ENCODE peak calls at places on chromosomes 3 and 15, in nine cellular contexts. One of them, this sample, is unnamed.

GRCh38 chr3:149198611-149199010 is 23.0 kb downstream of the CP start:
- DNase-seq in AG09319: no peak
- DNase-seq in nephron progenitor cell: no peak
- DNase-seq in neural crest cell: no peak
- DNase-seq in HFFc6: peak; percentile 23
- DNase-seq in Panc1: no peak
- DNase-seq in AG04449: no peak
- DNase-seq in cardiac fibroblast: no peak
- DNase-seq in stomach: no peak
- DNase-seq in this sample: no peak

GRCh38 chr3:118089563-118089962 is 945.1 kb downstream of the IGSF11 start:
- DNase-seq in AG09319: no peak
- DNase-seq in nephron progenitor cell: no peak
- DNase-seq in neural crest cell: no peak
- DNase-seq in HFFc6: no peak
- DNase-seq in Panc1: no peak
- DNase-seq in AG04449: peak; percentile 9
- DNase-seq in cardiac fibroblast: no peak
- DNase-seq in stomach: no peak
- DNase-seq in this sample: no peak

GRCh38 chr3:169764164-169764452 is 752 bp downstream of the TERC start:
- DNase-seq in AG09319: no peak
- DNase-seq in nephron progenitor cell: no peak
- DNase-seq in neural crest cell: no peak
- DNase-seq in HFFc6: peak; percentile 42
- DNase-seq in Panc1: no peak
- DNase-seq in AG04449: no peak
- DNase-seq in cardiac fibroblast: peak; percentile 65
- DNase-seq in stomach: no peak
- DNase-seq in this sample: no peak

GRCh38 chr15:100383302-100384107 is 41.7 kb upstream of the ADAMTS17 start:
- DNase-seq in AG09319: no peak
- DNase-seq in nephron progenitor cell: no peak
- DNase-seq in neural crest cell: no peak
- DNase-seq in HFFc6: no peak
- DNase-seq in Panc1: no peak
- DNase-seq in AG04449: no peak
- DNase-seq in cardiac fibroblast: peak; percentile 42
- DNase-seq in stomach: no peak
- DNase-seq in this sample: no peak

GRCh38 chr3:152302521-152303021 is 33.8 kb downstream of the MBNL1 start:
- DNase-seq in AG09319: peak; percentile 75
- DNase-seq in nephron progenitor cell: no peak
- DNase-seq in neural crest cell: no peak
- DNase-seq in HFFc6: peak; percentile 90
- DNase-seq in Panc1: no peak
- DNase-seq in AG04449: peak; percentile 79
- DNase-seq in cardiac fibroblast: peak; percentile 92
- DNase-seq in stomach: no peak
- DNase-seq in this sample: peak; percentile 71

GRCh38 chr3:52053307-52054304 is 2.8 kb downstream of the DUSP7 start:
- DNase-seq in AG09319: no peak
- DNase-seq in nephron progenitor cell: no peak
- DNase-seq in neural crest cell: no peak
- DNase-seq in HFFc6: peak; percentile 47
- DNase-seq in Panc1: no peak
- DNase-seq in AG04449: no peak
- DNase-seq in cardiac fibroblast: peak; percentile 61
- DNase-seq in stomach: no peak
- DNase-seq in this sample: peak; percentile 55

GRCh38 chr3:187783098-187783497 is 37.8 kb upstream of the BCL6 start:
- DNase-seq in AG09319: peak; percentile 72
- DNase-seq in nephron progenitor cell: no peak
- DNase-seq in neural crest cell: no peak
- DNase-seq in HFFc6: peak; percentile 95
- DNase-seq in Panc1: no peak
- DNase-seq in AG04449: peak; percentile 87
- DNase-seq in cardiac fibroblast: peak; percentile 77
- DNase-seq in stomach: peak; percentile 62
- DNase-seq in this sample: no peak

GRCh38 chr15:29925227-29926082 is 103.2 kb upstream of the TJP1 start:
- DNase-seq in AG09319: no peak
- DNase-seq in nephron progenitor cell: peak; percentile 80
- DNase-seq in neural crest cell: peak; percentile 82
- DNase-seq in HFFc6: peak; percentile 66
- DNase-seq in Panc1: no peak
- DNase-seq in AG04449: no peak
- DNase-seq in cardiac fibroblast: peak; percentile 86
- DNase-seq in stomach: peak; percentile 38
- DNase-seq in this sample: no peak

GRCh38 chr3:14366233-14366632 is 36.2 kb upstream of the SLC6A6 start:
- DNase-seq in AG09319: no peak
- DNase-seq in nephron progenitor cell: no peak
- DNase-seq in neural crest cell: no peak
- DNase-seq in HFFc6: no peak
- DNase-seq in Panc1: no peak
- DNase-seq in AG04449: no peak
- DNase-seq in cardiac fibroblast: no peak
- DNase-seq in stomach: no peak
- DNase-seq in this sample: no peak

GRCh38 chr3:186012137-186012536 is 74.3 kb upstream of the TRA2B start:
- DNase-seq in AG09319: no peak
- DNase-seq in nephron progenitor cell: no peak
- DNase-seq in neural crest cell: no peak
- DNase-seq in HFFc6: no peak
- DNase-seq in Panc1: no peak
- DNase-seq in AG04449: no peak
- DNase-seq in cardiac fibroblast: no peak
- DNase-seq in stomach: no peak
- DNase-seq in this sample: no peak

GRCh38 chr3:79167651-79168416 is 600.0 kb downstream of the ROBO1 start:
- DNase-seq in AG09319: peak; percentile 74
- DNase-seq in nephron progenitor cell: no peak
- DNase-seq in neural crest cell: no peak
- DNase-seq in HFFc6: peak; percentile 90
- DNase-seq in Panc1: no peak
- DNase-seq in AG04449: peak; percentile 70
- DNase-seq in cardiac fibroblast: peak; percentile 96
- DNase-seq in stomach: no peak
- DNase-seq in this sample: no peak

GRCh38 chr3:114428173-114428606 is 134.4 kb downstream of the TIGIT start:
- DNase-seq in AG09319: no peak
- DNase-seq in nephron progenitor cell: no peak
- DNase-seq in neural crest cell: no peak
- DNase-seq in HFFc6: no peak
- DNase-seq in Panc1: no peak
- DNase-seq in AG04449: no peak
- DNase-seq in cardiac fibroblast: no peak
- DNase-seq in stomach: no peak
- DNase-seq in this sample: peak; percentile 39

GRCh38 chr15:25422021-25422420 is 16.8 kb downstream of the UBE3A start:
- DNase-seq in AG09319: peak; percentile 28
- DNase-seq in nephron progenitor cell: no peak
- DNase-seq in neural crest cell: no peak
- DNase-seq in HFFc6: peak; percentile 47
- DNase-seq in Panc1: no peak
- DNase-seq in AG04449: no peak
- DNase-seq in cardiac fibroblast: no peak
- DNase-seq in stomach: no peak
- DNase-seq in this sample: no peak

GRCh38 chr3:126119008-126119675 is 35.2 kb upstream of the SLC41A3 start:
- DNase-seq in AG09319: no peak
- DNase-seq in nephron progenitor cell: no peak
- DNase-seq in neural crest cell: no peak
- DNase-seq in HFFc6: no peak
- DNase-seq in Panc1: no peak
- DNase-seq in AG04449: no peak
- DNase-seq in cardiac fibroblast: no peak
- DNase-seq in stomach: peak; percentile 15
- DNase-seq in this sample: no peak

GRCh38 chr15:28101983-28102441 is 2.9 kb upstream of the OCA2 start:
- DNase-seq in AG09319: no peak
- DNase-seq in nephron progenitor cell: no peak
- DNase-seq in neural crest cell: no peak
- DNase-seq in HFFc6: no peak
- DNase-seq in Panc1: no peak
- DNase-seq in AG04449: no peak
- DNase-seq in cardiac fibroblast: no peak
- DNase-seq in stomach: no peak
- DNase-seq in this sample: no peak

GRCh38 chr3:156469456-156469855 is 85.5 kb downstream of the SSR3 start:
- DNase-seq in AG09319: no peak
- DNase-seq in nephron progenitor cell: no peak
- DNase-seq in neural crest cell: no peak
- DNase-seq in HFFc6: no peak
- DNase-seq in Panc1: no peak
- DNase-seq in AG04449: no peak
- DNase-seq in cardiac fibroblast: no peak
- DNase-seq in stomach: no peak
- DNase-seq in this sample: no peak

GRCh38 chr3:156474560-156475389 is 80.1 kb downstream of the SSR3 start:
- DNase-seq in AG09319: no peak
- DNase-seq in nephron progenitor cell: peak; percentile 37
- DNase-seq in neural crest cell: peak; percentile 38
- DNase-seq in HFFc6: no peak
- DNase-seq in Panc1: no peak
- DNase-seq in AG04449: no peak
- DNase-seq in cardiac fibroblast: no peak
- DNase-seq in stomach: no peak
- DNase-seq in this sample: no peak

GRCh38 chr3:156471431-156471830 is 83.5 kb downstream of the SSR3 start:
- DNase-seq in AG09319: no peak
- DNase-seq in nephron progenitor cell: no peak
- DNase-seq in neural crest cell: no peak
- DNase-seq in HFFc6: no peak
- DNase-seq in Panc1: no peak
- DNase-seq in AG04449: no peak
- DNase-seq in cardiac fibroblast: peak; percentile 25
- DNase-seq in stomach: no peak
- DNase-seq in this sample: no peak

GRCh38 chr3:156473341-156473740 is 81.6 kb downstream of the SSR3 start:
- DNase-seq in AG09319: no peak
- DNase-seq in nephron progenitor cell: no peak
- DNase-seq in neural crest cell: no peak
- DNase-seq in HFFc6: no peak
- DNase-seq in Panc1: no peak
- DNase-seq in AG04449: no peak
- DNase-seq in cardiac fibroblast: no peak
- DNase-seq in stomach: no peak
- DNase-seq in this sample: no peak

DNA sequence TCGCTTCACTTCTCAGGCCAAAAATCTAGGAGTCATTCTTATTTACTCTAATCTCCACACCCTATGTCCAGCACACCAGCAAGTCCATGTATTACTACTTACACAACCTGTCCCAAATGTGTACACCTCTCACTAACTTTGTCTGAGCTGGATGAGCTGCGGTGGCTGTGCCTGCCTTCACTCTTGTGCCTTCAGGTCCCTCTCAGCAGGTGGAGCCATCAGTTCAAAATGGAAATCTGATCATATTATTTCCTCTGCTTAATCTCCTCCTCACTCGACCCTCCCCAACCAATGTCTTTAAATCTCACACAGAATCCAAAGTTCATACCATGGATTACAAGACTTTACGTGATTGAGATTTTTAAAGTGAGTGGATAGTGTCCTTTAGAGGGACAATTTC is 82.8 kb downstream of the SSR3 start:
- DNase-seq in AG09319: no peak
- DNase-seq in nephron progenitor cell: no peak
- DNase-seq in neural crest cell: no peak
- DNase-seq in HFFc6: no peak
- DNase-seq in Panc1: no peak
- DNase-seq in AG04449: no peak
- DNase-seq in cardiac fibroblast: no peak
- DNase-seq in stomach: no peak
- DNase-seq in this sample: no peak
- TF ChIP-seq CTCF in AG09319: no peak
- TF ChIP-seq CTCF in nephron progenitor cell: no peak
- TF ChIP-seq CTCF in neural crest cell: no peak
- TF ChIP-seq CTCF in HFFc6: no peak
- TF ChIP-seq CTCF in Panc1: peak; percentile 19
- TF ChIP-seq CTCF in AG04449: no peak
- TF ChIP-seq CTCF in cardiac fibroblast: no peak
- TF ChIP-seq CTCF in stomach: no peak
- TF ChIP-seq CTCF in this sample: no peak

GRCh38 chr15:68366314-68366713 is 65.6 kb downstream of the ITGA11 start:
- DNase-seq in AG09319: no peak
- DNase-seq in nephron progenitor cell: no peak
- DNase-seq in neural crest cell: no peak
- DNase-seq in HFFc6: no peak
- DNase-seq in Panc1: no peak
- DNase-seq in AG04449: no peak
- DNase-seq in cardiac fibroblast: no peak
- DNase-seq in stomach: no peak
- DNase-seq in this sample: no peak
- TF ChIP-seq CTCF in AG09319: no peak
- TF ChIP-seq CTCF in nephron progenitor cell: no peak
- TF ChIP-seq CTCF in neural crest cell: no peak
- TF ChIP-seq CTCF in HFFc6: no peak
- TF ChIP-seq CTCF in Panc1: no peak
- TF ChIP-seq CTCF in AG04449: no peak
- TF ChIP-seq CTCF in cardiac fibroblast: peak; percentile 4
- TF ChIP-seq CTCF in stomach: no peak
- TF ChIP-seq CTCF in this sample: no peak

GRCh38 chr15:88470625-88471372 is 3.3 kb downstream of the MRPS11 start:
- DNase-seq in AG09319: no peak
- DNase-seq in nephron progenitor cell: no peak
- DNase-seq in neural crest cell: no peak
- DNase-seq in HFFc6: no peak
- DNase-seq in Panc1: no peak
- DNase-seq in AG04449: no peak
- DNase-seq in cardiac fibroblast: no peak
- DNase-seq in stomach: no peak
- DNase-seq in this sample: no peak
- TF ChIP-seq CTCF in AG09319: no peak
- TF ChIP-seq CTCF in nephron progenitor cell: no peak
- TF ChIP-seq CTCF in neural crest cell: peak; percentile 17
- TF ChIP-seq CTCF in HFFc6: peak; percentile 45
- TF ChIP-seq CTCF in Panc1: peak; percentile 20
- TF ChIP-seq CTCF in AG04449: no peak
- TF ChIP-seq CTCF in cardiac fibroblast: no peak
- TF ChIP-seq CTCF in stomach: no peak
- TF ChIP-seq CTCF in this sample: no peak

DNA sequence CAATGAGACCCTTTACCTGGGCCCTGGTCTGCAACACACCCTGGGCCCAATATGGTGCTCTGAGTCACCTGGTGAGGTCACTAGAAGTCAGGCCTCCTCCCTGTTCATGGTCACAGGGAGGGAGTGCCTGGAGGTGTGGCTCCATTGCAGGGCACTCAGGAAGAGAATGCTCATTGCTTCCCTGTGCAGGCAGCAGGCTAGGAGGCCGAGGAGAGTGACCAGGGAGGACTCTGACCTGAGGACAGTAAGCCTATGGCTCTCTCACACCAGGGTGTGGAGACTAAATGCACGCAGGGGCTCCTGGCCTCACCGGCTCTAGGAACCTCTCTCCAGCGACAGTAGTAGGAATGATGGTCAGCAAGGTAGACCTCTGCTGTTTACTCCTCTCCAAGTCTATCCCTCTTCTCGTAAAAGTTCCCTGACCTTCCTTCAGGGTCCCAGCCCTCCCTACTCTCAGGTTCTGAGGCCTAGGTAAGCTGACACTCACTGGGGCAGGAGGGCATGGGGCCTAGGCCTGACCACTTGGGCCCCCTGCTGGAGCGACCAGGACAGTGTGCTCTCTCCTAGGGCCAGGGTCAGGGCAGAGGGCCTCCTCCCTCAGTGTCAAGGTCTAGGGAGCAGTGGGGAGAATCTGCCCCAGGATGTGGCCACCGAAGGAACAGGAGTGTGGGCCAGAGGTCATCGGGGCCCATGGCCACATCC is 9.6 kb upstream of the SLCO2A1 start:
- DNase-seq in AG09319: no peak
- DNase-seq in nephron progenitor cell: peak; percentile 29
- DNase-seq in neural crest cell: no peak
- DNase-seq in HFFc6: no peak
- DNase-seq in Panc1: no peak
- DNase-seq in AG04449: no peak
- DNase-seq in cardiac fibroblast: peak; percentile 17
- DNase-seq in stomach: peak; percentile 64
- DNase-seq in this sample: peak; percentile 88
- TF ChIP-seq CTCF in AG09319: peak; percentile 26
- TF ChIP-seq CTCF in nephron progenitor cell: no peak
- TF ChIP-seq CTCF in neural crest cell: no peak
- TF ChIP-seq CTCF in HFFc6: no peak
- TF ChIP-seq CTCF in Panc1: no peak
- TF ChIP-seq CTCF in AG04449: no peak
- TF ChIP-seq CTCF in cardiac fibroblast: peak; percentile 44
- TF ChIP-seq CTCF in stomach: no peak
- TF ChIP-seq CTCF in this sample: no peak

This sample was measured in Peyer's patch.